ENCODE peak calls at places on chromosomes 12 and 14, in four cellular contexts. One of them, this sample, is unnamed. For H3K36me3 and H3K4me1, the result is how much of the 10 kb centered on the place peaks cover.

GRCh38 chr14:65958664-65959562 is 527.3 kb upstream of the CCDC196 start:
- DNase-seq in cardiac muscle cell: peak
- DNase-seq in SJSA1: no peak
- DNase-seq in lower lobe of right lung: no peak
- DNase-seq in this sample: no peak

GRCh38 chr12:98002887-98003493 is 512.4 kb upstream of the TMPO start:
- DNase-seq in cardiac muscle cell: peak
- DNase-seq in SJSA1: peak
- DNase-seq in lower lobe of right lung: no peak
- DNase-seq in this sample: no peak

GRCh38 chr14:102088012-102088792 is 1.4 kb upstream of the HSP90AA1 start:
- DNase-seq in cardiac muscle cell: no peak
- DNase-seq in SJSA1: no peak
- DNase-seq in lower lobe of right lung: peak
- DNase-seq in this sample: peak

GRCh38 chr12:105706321-105706972 is 376.0 kb downstream of the C12orf75 start:
- DNase-seq in cardiac muscle cell: no peak
- DNase-seq in SJSA1: no peak
- DNase-seq in lower lobe of right lung: no peak
- DNase-seq in this sample: no peak

GRCh38 chr14:86654558-86655184 is 1124.7 kb downstream of the FLRT2 start:
- DNase-seq in cardiac muscle cell: peak
- DNase-seq in SJSA1: peak
- DNase-seq in lower lobe of right lung: peak
- DNase-seq in this sample: peak

GRCh38 chr12:28032811-28033537 is 60.4 kb upstream of the PTHLH start:
- DNase-seq in cardiac muscle cell: no peak
- DNase-seq in SJSA1: no peak
- DNase-seq in lower lobe of right lung: no peak
- DNase-seq in this sample: no peak

GRCh38 chr12:89538902-89539301 is 13.1 kb upstream of the POC1B start:
- DNase-seq in cardiac muscle cell: no peak
- DNase-seq in SJSA1: no peak
- DNase-seq in lower lobe of right lung: no peak
- DNase-seq in this sample: no peak

GRCh38 chr12:67540920-67541624 is 107.5 kb upstream of the DYRK2 start:
- DNase-seq in cardiac muscle cell: no peak
- DNase-seq in SJSA1: no peak
- DNase-seq in lower lobe of right lung: no peak
- DNase-seq in this sample: no peak

GRCh38 chr12:22286569-22286968 is 47.9 kb downstream of the ST8SIA1 start:
- DNase-seq in cardiac muscle cell: no peak
- DNase-seq in SJSA1: no peak
- DNase-seq in lower lobe of right lung: no peak
- DNase-seq in this sample: no peak

GRCh38 chr12:6653342-6653741 is 6.1 kb upstream of the ACRBP start:
- DNase-seq in cardiac muscle cell: no peak
- DNase-seq in SJSA1: no peak
- DNase-seq in lower lobe of right lung: no peak
- DNase-seq in this sample: no peak

GRCh38 chr12:6650832-6651231 is 3.6 kb upstream of the ACRBP start:
- DNase-seq in cardiac muscle cell: no peak
- DNase-seq in SJSA1: no peak
- DNase-seq in lower lobe of right lung: peak
- DNase-seq in this sample: no peak

GRCh38 chr12:6652391-6652790 is 5.2 kb upstream of the ACRBP start:
- DNase-seq in cardiac muscle cell: no peak
- DNase-seq in SJSA1: no peak
- DNase-seq in lower lobe of right lung: peak
- DNase-seq in this sample: peak

GRCh38 chr12:6653987-6654386 is 6.8 kb upstream of the ACRBP start:
- DNase-seq in cardiac muscle cell: no peak
- DNase-seq in SJSA1: no peak
- DNase-seq in lower lobe of right lung: no peak
- DNase-seq in this sample: no peak
- H3K36me3 ChIP-seq in cardiac muscle cell: under half
- H3K36me3 ChIP-seq in SJSA1: under half
- H3K36me3 ChIP-seq in lower lobe of right lung: half or more
- H3K36me3 ChIP-seq in this sample: half or more

DNA sequence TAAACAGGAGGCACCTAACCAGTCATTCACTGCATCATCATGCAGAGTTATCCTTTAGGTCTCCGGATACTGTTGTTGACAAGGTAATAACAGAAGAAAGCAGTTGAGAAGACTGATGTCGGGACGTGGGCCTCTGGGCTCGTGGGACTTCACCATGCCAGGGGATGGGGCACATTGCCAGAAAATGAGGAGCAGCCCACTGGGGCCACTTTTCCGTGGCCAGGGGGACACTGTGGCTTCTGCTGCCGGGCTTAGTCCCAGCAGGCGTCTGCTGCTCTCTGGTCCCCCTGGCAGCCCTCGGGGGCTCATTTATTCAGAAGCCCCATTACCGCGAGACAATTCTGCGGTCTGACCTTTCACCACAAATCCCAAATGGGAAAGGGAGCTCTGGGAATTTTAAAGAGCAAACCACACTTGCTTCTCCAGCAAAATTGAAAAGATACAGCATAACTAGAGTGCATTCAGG is 201.2 kb downstream of the DAD1 start:
- DNase-seq in cardiac muscle cell: no peak
- DNase-seq in SJSA1: no peak
- DNase-seq in lower lobe of right lung: no peak
- DNase-seq in this sample: no peak
- H3K4me3 ChIP-seq in cardiac muscle cell: no peak
- H3K4me3 ChIP-seq in SJSA1: no peak
- H3K4me3 ChIP-seq in lower lobe of right lung: no peak
- H3K4me3 ChIP-seq in this sample: no peak

DNA sequence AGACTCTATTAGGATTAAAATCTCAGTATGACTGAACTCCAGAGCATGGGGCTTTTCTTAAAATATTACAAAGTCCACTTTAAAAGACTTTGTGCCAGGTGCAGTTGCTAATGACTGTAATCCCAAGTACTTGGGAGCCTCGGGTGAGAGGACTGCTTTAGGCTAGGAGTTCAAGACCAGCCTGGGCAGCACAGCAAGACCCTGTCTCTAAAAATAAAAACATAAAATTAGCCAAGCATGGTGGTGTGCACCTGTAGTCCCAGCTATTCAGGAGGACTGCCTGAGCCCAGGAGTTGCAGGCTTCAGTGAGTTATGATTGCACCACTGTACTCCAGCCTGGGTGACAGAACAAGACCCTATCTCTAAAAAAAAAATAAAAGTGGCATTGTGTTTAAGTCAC is 33.2 kb downstream of the ATF7 start:
- DNase-seq in cardiac muscle cell: no peak
- DNase-seq in SJSA1: no peak
- DNase-seq in lower lobe of right lung: no peak
- DNase-seq in this sample: no peak
- H3K4me1 ChIP-seq in cardiac muscle cell: under half
- H3K4me1 ChIP-seq in SJSA1: under half
- H3K4me1 ChIP-seq in lower lobe of right lung: under half
- H3K4me1 ChIP-seq in this sample: under half

DNA sequence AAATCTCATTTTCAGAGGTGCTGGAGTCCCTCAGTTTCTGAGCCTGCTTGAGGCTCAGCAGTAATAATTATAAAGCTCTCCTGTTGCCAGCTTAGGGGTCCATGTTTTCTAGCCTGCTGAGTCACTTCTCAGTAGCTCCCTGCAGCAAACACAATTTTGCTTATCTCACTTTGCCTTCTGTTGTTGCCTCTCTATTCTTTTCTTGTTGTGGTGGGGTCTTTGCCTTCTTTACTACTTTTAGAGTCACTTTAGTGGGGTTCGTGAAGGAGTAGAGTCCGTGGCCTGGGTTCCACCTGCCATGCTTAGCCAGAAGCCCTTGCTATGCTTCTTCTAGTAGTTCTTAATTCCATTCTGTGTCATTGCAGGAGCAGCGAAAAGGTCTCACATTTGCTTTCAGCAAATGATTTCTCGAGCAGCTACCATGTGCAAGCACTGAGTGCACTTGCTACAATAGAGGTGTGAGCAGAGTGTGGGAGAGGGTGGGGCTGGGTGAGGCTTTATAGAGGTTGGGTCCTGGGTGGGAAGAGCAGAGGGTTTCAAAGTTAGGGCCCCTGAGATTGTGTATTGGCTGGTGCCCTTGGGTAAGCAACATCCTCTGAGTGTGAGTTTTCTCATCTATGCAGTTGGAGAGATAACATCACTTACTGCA is 114.3 kb downstream of the ADCK1 start:
- DNase-seq in cardiac muscle cell: no peak
- DNase-seq in SJSA1: no peak
- DNase-seq in lower lobe of right lung: no peak
- DNase-seq in this sample: no peak
- H3K36me3 ChIP-seq in cardiac muscle cell: under half
- H3K36me3 ChIP-seq in SJSA1: under half
- H3K36me3 ChIP-seq in lower lobe of right lung: under half
- H3K36me3 ChIP-seq in this sample: under half

DNA sequence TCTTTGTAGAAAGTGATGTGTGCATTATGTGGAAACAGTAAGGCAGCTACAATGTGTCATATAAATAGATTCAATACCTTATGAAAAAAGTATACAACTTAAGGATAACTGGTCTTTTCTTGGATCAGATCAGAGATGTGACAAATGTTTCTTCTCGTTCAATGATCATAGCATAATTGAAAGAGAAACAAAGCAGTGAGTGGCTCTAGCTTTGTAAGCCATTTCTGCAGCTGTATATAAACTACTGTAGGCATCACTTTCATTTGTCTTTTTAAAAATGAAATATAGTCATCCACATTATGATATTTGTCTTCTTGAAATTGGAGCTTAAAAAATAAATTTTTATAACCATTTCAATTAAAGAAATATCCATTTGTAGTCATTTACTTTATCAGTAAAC is 63.8 kb upstream of the LMO3 start:
- DNase-seq in cardiac muscle cell: no peak
- DNase-seq in SJSA1: no peak
- DNase-seq in lower lobe of right lung: no peak
- DNase-seq in this sample: no peak
- H3K4me3 ChIP-seq in cardiac muscle cell: no peak
- H3K4me3 ChIP-seq in SJSA1: no peak
- H3K4me3 ChIP-seq in lower lobe of right lung: no peak
- H3K4me3 ChIP-seq in this sample: no peak